ENCODE peak calls at places on chromosomes 3 and 15, in ten cellular contexts. Y is left kidney, H is endothelial cell, C is ACHN, M is colonic mucosa, F is cardiac fibroblast, P is hippocampal formation, R is T-cell, Z is neural crest cell, Q is H7. N is an unnamed sample.

GRCh38 chr3:160179906-160180305 is 45.3 kb upstream of the C3orf80 start:
- DNase-seq in Y (no peak), H (no peak), C (no peak), M (no peak), F (no peak), P (no peak), R (no peak), Z (no peak), Q (no peak), N (no peak)

GRCh38 chr3:66692108-66692750 is 191.4 kb upstream of the LRIG1 start:
- DNase-seq in Y (peak; percentile 31), H (no peak), C (no peak), M (peak; percentile 34), F (no peak), P (no peak), R (no peak), Z (no peak), Q (no peak), N (no peak)

GRCh38 chr3:99366663-99367429 is 271.5 kb upstream of the COL8A1 start:
- DNase-seq in Y (peak; percentile 10), H (no peak), C (peak; percentile 13), M (no peak), F (no peak), P (no peak), R (no peak), Z (no peak), Q (peak; percentile 8), N (no peak)

GRCh38 chr15:61119556-61119955 is 109.5 kb downstream of the RORA start:
- DNase-seq in Y (peak; percentile 23), H (no peak), C (no peak), M (no peak), F (no peak), P (no peak), R (no peak), Z (no peak), Q (no peak), N (no peak)

GRCh38 chr15:43932907-43933306 is 106.1 kb downstream of the WDR76 start:
- DNase-seq in Y (no peak), H (no peak), C (no peak), M (no peak), F (peak; percentile 42), P (no peak), R (no peak), Z (no peak), Q (no peak), N (no peak)

GRCh38 chr15:79037848-79038247 is 52.7 kb downstream of the RASGRF1 start:
- DNase-seq in Y (no peak), H (no peak), C (no peak), M (no peak), F (no peak), P (no peak), R (no peak), Z (no peak), Q (no peak), N (no peak)

GRCh38 chr15:35374661-35375060 is 171.3 kb downstream of the DPH6 start:
- DNase-seq in Y (no peak), H (no peak), C (no peak), M (no peak), F (no peak), P (no peak), R (no peak), Z (no peak), Q (no peak), N (no peak)

GRCh38 chr3:7249493-7250076 is 388.7 kb downstream of the GRM7 start:
- DNase-seq in Y (no peak), H (no peak), C (no peak), M (no peak), F (no peak), P (no peak), R (no peak), Z (no peak), Q (no peak), N (no peak)

GRCh38 chr3:27360113-27361078 is 8.8 kb downstream of the NEK10 start:
- DNase-seq in Y (peak; percentile 72), H (no peak), C (no peak), M (peak; percentile 68), F (peak; percentile 34), P (no peak), R (no peak), Z (no peak), Q (no peak), N (no peak)

GRCh38 chr15:38864827-38865604 is 300.4 kb upstream of the RASGRP1 start:
- DNase-seq in Y (peak; percentile 57), H (no peak), C (no peak), M (no peak), F (peak; percentile 100), P (no peak), R (no peak), Z (no peak), Q (no peak), N (no peak)

GRCh38 chr3:161267646-161268045 is 46.5 kb downstream of the NMD3 start:
- DNase-seq in Y (no peak), H (no peak), C (no peak), M (no peak), F (no peak), P (no peak), R (no peak), Z (no peak), Q (no peak), N (no peak)

GRCh38 chr3:196778755-196779154 is 39.1 kb downstream of the PAK2 start:
- DNase-seq in Y (no peak), H (no peak), C (peak; percentile 48), M (no peak), F (peak; percentile 68), P (no peak), R (no peak), Z (no peak), Q (no peak), N (no peak)

GRCh38 chr3:3464131-3464530 is 284.6 kb upstream of the CRBN start:
- DNase-seq in Y (no peak), H (no peak), C (no peak), M (no peak), F (no peak), P (no peak), R (no peak), Z (no peak), Q (no peak), N (no peak)

GRCh38 chr15:100703671-100704070 is 101.3 kb downstream of the ASB7 start:
- DNase-seq in Y (no peak), H (no peak), C (no peak), M (no peak), F (no peak), P (no peak), R (no peak), Z (no peak), Q (no peak), N (no peak)

GRCh38 chr3:141345951-141346817 is 22.1 kb upstream of the ZBTB38 start:
- DNase-seq in Y (no peak), H (no peak), C (no peak), M (peak; percentile 71), F (peak; percentile 52), P (no peak), R (no peak), Z (no peak), Q (no peak), N (no peak)

GRCh38 chr3:124995460-124995994 is 60.3 kb downstream of the HEG1 start:
- DNase-seq in Y (peak; percentile 84), H (peak; percentile 62), C (peak; percentile 53), M (peak; percentile 54), F (peak; percentile 63), P (peak; percentile 84), R (peak; percentile 52), Z (peak; percentile 44), Q (peak; percentile 78), N (peak; percentile 31)

GRCh38 chr15:37134244-37134643 is 33.9 kb upstream of the MEIS2 start:
- DNase-seq in Y (no peak), H (no peak), C (no peak), M (no peak), F (no peak), P (no peak), R (no peak), Z (no peak), Q (no peak), N (no peak)

GRCh38 chr15:65870889-65871533 is 1.7 kb downstream of the RAB11A start:
- DNase-seq in Y (peak; percentile 27), H (no peak), C (peak; percentile 66), M (peak; percentile 46), F (peak; percentile 80), P (no peak), R (no peak), Z (no peak), Q (peak; percentile 29), N (no peak)

GRCh38 chr15:42106278-42106677 is 11.9 kb upstream of the PLA2G4D start:
- DNase-seq in Y (no peak), H (no peak), C (no peak), M (peak; percentile 18), F (no peak), P (no peak), R (no peak), Z (no peak), Q (no peak), N (no peak)

GRCh38 chr3:15051531-15051930 is 13.6 kb downstream of the MRPS25 start:
- DNase-seq in Y (peak; percentile 67), H (peak; percentile 67), C (peak; percentile 53), M (peak; percentile 34), F (peak; percentile 41), P (no peak), R (peak; percentile 23), Z (peak; percentile 46), Q (peak; percentile 88), N (no peak)

GRCh38 chr3:151351216-151351615 is 21.9 kb upstream of the P2RY13 start:
- DNase-seq in Y (no peak), H (no peak), C (no peak), M (no peak), F (no peak), P (peak; percentile 36), R (no peak), Z (no peak), Q (no peak), N (no peak)

GRCh38 chr3:64143399-64144130 is 81.7 kb downstream of the PRICKLE2 start:
- DNase-seq in Y (peak; percentile 51), H (no peak), C (no peak), M (no peak), F (peak; percentile 56), P (no peak), R (no peak), Z (no peak), Q (no peak), N (no peak)

N was measured in T-helper 1 cell.